ENCODE peak calls at places on chromosomes 6 and 20, in five cellular contexts. One of them, this sample, is unnamed. For H3K4me1, the result is how much of the 10 kb centered on the place peaks cover.

GRCh38 chr20:5356921-5357320 is 40.2 kb upstream of the PROKR2 start:
- DNase-seq in fibroblast of lung: no peak
- DNase-seq in mammary epithelial cell: no peak
- DNase-seq in adrenal gland: no peak
- DNase-seq in tibial nerve: no peak
- DNase-seq in this sample: no peak

GRCh38 chr6:133632206-133632605 is 256.7 kb upstream of the TCF21 start:
- DNase-seq in fibroblast of lung: peak
- DNase-seq in mammary epithelial cell: peak
- DNase-seq in adrenal gland: no peak
- DNase-seq in tibial nerve: no peak
- DNase-seq in this sample: no peak

GRCh38 chr6:105902401-105903031 is 183.6 kb upstream of the PRDM1 start:
- DNase-seq in fibroblast of lung: peak
- DNase-seq in mammary epithelial cell: no peak
- DNase-seq in adrenal gland: no peak
- DNase-seq in tibial nerve: no peak
- DNase-seq in this sample: no peak

GRCh38 chr20:63732118-63733095 is 4.1 kb upstream of the LIME1 start:
- DNase-seq in fibroblast of lung: no peak
- DNase-seq in mammary epithelial cell: no peak
- DNase-seq in adrenal gland: no peak
- DNase-seq in tibial nerve: no peak
- DNase-seq in this sample: no peak

GRCh38 chr20:33798444-33798843 is 12.7 kb upstream of the CHMP4B start:
- DNase-seq in fibroblast of lung: no peak
- DNase-seq in mammary epithelial cell: no peak
- DNase-seq in adrenal gland: no peak
- DNase-seq in tibial nerve: no peak
- DNase-seq in this sample: no peak

GRCh38 chr6:159931112-159931511 is 37.8 kb upstream of the IGF2R start:
- DNase-seq in fibroblast of lung: no peak
- DNase-seq in mammary epithelial cell: no peak
- DNase-seq in adrenal gland: no peak
- DNase-seq in tibial nerve: no peak
- DNase-seq in this sample: no peak

GRCh38 chr6:75205776-75206334 is at the start of gene COL12A1:
- DNase-seq in fibroblast of lung: peak
- DNase-seq in mammary epithelial cell: peak
- DNase-seq in adrenal gland: peak
- DNase-seq in tibial nerve: peak
- DNase-seq in this sample: peak

GRCh38 chr20:35467339-35468224 is 12.2 kb downstream of the CEP250 start:
- DNase-seq in fibroblast of lung: peak
- DNase-seq in mammary epithelial cell: no peak
- DNase-seq in adrenal gland: peak
- DNase-seq in tibial nerve: no peak
- DNase-seq in this sample: no peak

GRCh38 chr20:38252292-38253288 is 7.9 kb downstream of the KIAA1755 start:
- DNase-seq in fibroblast of lung: peak
- DNase-seq in mammary epithelial cell: no peak
- DNase-seq in adrenal gland: no peak
- DNase-seq in tibial nerve: no peak
- DNase-seq in this sample: no peak

GRCh38 chr6:10163159-10163962 is 251.5 kb downstream of the TFAP2A start:
- DNase-seq in fibroblast of lung: no peak
- DNase-seq in mammary epithelial cell: peak
- DNase-seq in adrenal gland: no peak
- DNase-seq in tibial nerve: no peak
- DNase-seq in this sample: no peak

GRCh38 chr6:169905041-169905807 is 153.8 kb downstream of the ERMARD start:
- DNase-seq in fibroblast of lung: peak
- DNase-seq in mammary epithelial cell: peak
- DNase-seq in adrenal gland: peak
- DNase-seq in tibial nerve: no peak
- DNase-seq in this sample: peak

GRCh38 chr6:8131265-8131897 is 29.0 kb upstream of the EEF1E1 start:
- DNase-seq in fibroblast of lung: peak
- DNase-seq in mammary epithelial cell: peak
- DNase-seq in adrenal gland: peak
- DNase-seq in tibial nerve: no peak
- DNase-seq in this sample: no peak

GRCh38 chr6:51868591-51869355 is 218.6 kb downstream of the PKHD1 start:
- DNase-seq in fibroblast of lung: no peak
- DNase-seq in mammary epithelial cell: no peak
- DNase-seq in adrenal gland: no peak
- DNase-seq in tibial nerve: no peak
- DNase-seq in this sample: no peak

GRCh38 chr20:4813076-4813838 is 91.5 kb downstream of the PRND start:
- DNase-seq in fibroblast of lung: no peak
- DNase-seq in mammary epithelial cell: no peak
- DNase-seq in adrenal gland: no peak
- DNase-seq in tibial nerve: no peak
- DNase-seq in this sample: no peak

GRCh38 chr6:163782436-163783003 is 368.0 kb downstream of the QKI start:
- DNase-seq in fibroblast of lung: no peak
- DNase-seq in mammary epithelial cell: no peak
- DNase-seq in adrenal gland: no peak
- DNase-seq in tibial nerve: no peak
- DNase-seq in this sample: no peak

GRCh38 chr6:159513914-159514313 is 179.1 kb downstream of the SOD2 start:
- DNase-seq in fibroblast of lung: no peak
- DNase-seq in mammary epithelial cell: no peak
- DNase-seq in adrenal gland: no peak
- DNase-seq in tibial nerve: no peak
- DNase-seq in this sample: no peak

DNA sequence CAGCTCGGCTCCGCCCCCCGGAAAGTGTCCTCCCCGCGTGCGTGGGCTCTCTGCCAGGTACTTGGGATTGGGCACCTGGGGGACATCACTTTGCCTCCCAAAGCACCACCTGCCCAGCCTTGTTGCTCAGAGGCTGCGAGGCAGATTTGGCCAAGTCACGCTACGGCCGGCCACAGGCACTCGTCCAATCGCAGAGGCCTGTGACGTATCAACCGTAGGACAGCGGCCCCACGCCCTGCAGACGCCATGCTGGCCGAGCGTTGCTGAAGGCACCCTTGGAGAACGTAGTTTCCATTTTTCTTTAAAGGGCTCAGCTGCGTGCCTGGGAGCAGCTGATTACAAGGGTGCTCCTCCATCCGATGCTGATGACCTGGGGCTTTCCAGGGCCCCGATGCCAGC is 3.1 kb downstream of the NTSR1 start:
- DNase-seq in fibroblast of lung: no peak
- DNase-seq in mammary epithelial cell: no peak
- DNase-seq in adrenal gland: no peak
- DNase-seq in tibial nerve: no peak
- DNase-seq in this sample: no peak
- H3K4me1 ChIP-seq in fibroblast of lung: under half
- H3K4me1 ChIP-seq in mammary epithelial cell: under half
- H3K4me1 ChIP-seq in adrenal gland: under half
- H3K4me1 ChIP-seq in tibial nerve: under half
- H3K4me1 ChIP-seq in this sample: under half

GRCh38 chr20:19918965-19919329 is 98.2 kb upstream of the NAA20 start:
- DNase-seq in fibroblast of lung: no peak
- DNase-seq in mammary epithelial cell: no peak
- DNase-seq in adrenal gland: no peak
- DNase-seq in tibial nerve: no peak
- DNase-seq in this sample: no peak

GRCh38 chr20:19922716-19923115 is 94.4 kb upstream of the NAA20 start:
- DNase-seq in fibroblast of lung: no peak
- DNase-seq in mammary epithelial cell: no peak
- DNase-seq in adrenal gland: peak
- DNase-seq in tibial nerve: no peak
- DNase-seq in this sample: no peak

GRCh38 chr20:19923762-19924161 is 93.4 kb upstream of the NAA20 start:
- DNase-seq in fibroblast of lung: no peak
- DNase-seq in mammary epithelial cell: no peak
- DNase-seq in adrenal gland: no peak
- DNase-seq in tibial nerve: no peak
- DNase-seq in this sample: no peak

GRCh38 chr20:19921349-19921793 is 95.8 kb upstream of the NAA20 start:
- DNase-seq in fibroblast of lung: peak
- DNase-seq in mammary epithelial cell: no peak
- DNase-seq in adrenal gland: peak
- DNase-seq in tibial nerve: no peak
- DNase-seq in this sample: peak

GRCh38 chr20:19920388-19921138 is 96.6 kb upstream of the NAA20 start:
- DNase-seq in fibroblast of lung: no peak
- DNase-seq in mammary epithelial cell: no peak
- DNase-seq in adrenal gland: no peak
- DNase-seq in tibial nerve: no peak
- DNase-seq in this sample: no peak
- H3K27ac ChIP-seq in fibroblast of lung: no peak
- H3K27ac ChIP-seq in mammary epithelial cell: no peak
- H3K27ac ChIP-seq in adrenal gland: peak
- H3K27ac ChIP-seq in tibial nerve: no peak
- H3K27ac ChIP-seq in this sample: no peak

DNA sequence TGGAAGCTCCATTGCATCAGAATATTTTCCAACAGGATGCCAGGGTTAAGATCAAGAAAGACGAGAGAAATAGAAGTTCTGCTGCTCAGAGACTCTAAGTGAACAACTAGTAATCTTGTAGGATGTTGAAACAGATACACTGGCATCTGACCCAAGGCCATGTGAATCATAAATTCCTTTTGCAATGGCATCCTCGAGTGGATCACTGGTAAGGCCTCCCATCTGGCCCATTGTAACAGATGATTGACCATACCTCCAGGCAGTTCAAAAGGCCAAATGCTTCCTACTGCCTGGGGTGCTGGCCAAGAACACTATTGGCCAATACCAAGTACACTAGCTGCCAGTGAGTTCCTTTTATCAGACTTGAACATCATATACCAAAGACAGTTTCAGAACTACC is 9.9 kb upstream of the SLC17A3 start:
- DNase-seq in fibroblast of lung: peak
- DNase-seq in mammary epithelial cell: peak
- DNase-seq in adrenal gland: peak
- DNase-seq in tibial nerve: no peak
- DNase-seq in this sample: no peak
- TF ChIP-seq CTCF in fibroblast of lung: no peak
- TF ChIP-seq CTCF in mammary epithelial cell: no peak
- TF ChIP-seq CTCF in adrenal gland: no peak
- TF ChIP-seq CTCF in tibial nerve: no peak
- TF ChIP-seq CTCF in this sample: no peak

GRCh38 chr6:156899532-156899931 is 122.4 kb downstream of the ARID1B start:
- DNase-seq in fibroblast of lung: no peak
- DNase-seq in mammary epithelial cell: no peak
- DNase-seq in adrenal gland: no peak
- DNase-seq in tibial nerve: no peak
- DNase-seq in this sample: no peak

GRCh38 chr6:156900292-156900691 is 123.1 kb downstream of the ARID1B start:
- DNase-seq in fibroblast of lung: no peak
- DNase-seq in mammary epithelial cell: no peak
- DNase-seq in adrenal gland: no peak
- DNase-seq in tibial nerve: no peak
- DNase-seq in this sample: no peak

GRCh38 chr6:156899071-156899470 is 121.9 kb downstream of the ARID1B start:
- DNase-seq in fibroblast of lung: no peak
- DNase-seq in mammary epithelial cell: no peak
- DNase-seq in adrenal gland: no peak
- DNase-seq in tibial nerve: no peak
- DNase-seq in this sample: no peak

GRCh38 chr6:156901309-156902019 is 124.3 kb downstream of the ARID1B start:
- DNase-seq in fibroblast of lung: no peak
- DNase-seq in mammary epithelial cell: no peak
- DNase-seq in adrenal gland: no peak
- DNase-seq in tibial nerve: no peak
- DNase-seq in this sample: no peak

GRCh38 chr6:156897907-156898531 is 120.8 kb downstream of the ARID1B start:
- DNase-seq in fibroblast of lung: no peak
- DNase-seq in mammary epithelial cell: no peak
- DNase-seq in adrenal gland: no peak
- DNase-seq in tibial nerve: no peak
- DNase-seq in this sample: no peak
- H3K4me1 ChIP-seq in fibroblast of lung: under half
- H3K4me1 ChIP-seq in mammary epithelial cell: under half
- H3K4me1 ChIP-seq in adrenal gland: under half
- H3K4me1 ChIP-seq in tibial nerve: under half
- H3K4me1 ChIP-seq in this sample: under half

This sample was measured in tibial artery.